ENCODE peak calls at places on chromosome 3, in nine cellular contexts. One of them, this sample, is unnamed.

GRCh38 chr3:113228969-113229368 is 17.6 kb downstream of the BOC start:
- DNase-seq in glomerular endothelial cell: no peak
- DNase-seq in T-helper 9 cell: no peak
- DNase-seq in progenitor cell of endocrine pancreas: no peak
- DNase-seq in ELF-1: peak
- DNase-seq in amniotic stem cell: no peak
- DNase-seq in activated T-helper 1 cell treated with anti-CD3 and anti-CD28 coated beads, Interleukin-2, amount 50 U/mL, for 16 hours: no peak
- DNase-seq in NCI-H1092 treated with DMSO at 0.1 percent for 48 hours: no peak
- DNase-seq in AG09309: no peak
- DNase-seq in this sample: no peak

GRCh38 chr3:70982274-70982673 is 601.3 kb downstream of the FOXP1 start:
- DNase-seq in glomerular endothelial cell: no peak
- DNase-seq in T-helper 9 cell: no peak
- DNase-seq in progenitor cell of endocrine pancreas: no peak
- DNase-seq in ELF-1: no peak
- DNase-seq in amniotic stem cell: peak
- DNase-seq in activated T-helper 1 cell treated with anti-CD3 and anti-CD28 coated beads, Interleukin-2, amount 50 U/mL, for 16 hours: no peak
- DNase-seq in NCI-H1092 treated with DMSO at 0.1 percent for 48 hours: no peak
- DNase-seq in AG09309: no peak
- DNase-seq in this sample: no peak

GRCh38 chr3:122977645-122978466 is 49.7 kb downstream of the SEMA5B start:
- DNase-seq in glomerular endothelial cell: no peak
- DNase-seq in T-helper 9 cell: no peak
- DNase-seq in progenitor cell of endocrine pancreas: no peak
- DNase-seq in ELF-1: peak
- DNase-seq in amniotic stem cell: no peak
- DNase-seq in activated T-helper 1 cell treated with anti-CD3 and anti-CD28 coated beads, Interleukin-2, amount 50 U/mL, for 16 hours: no peak
- DNase-seq in NCI-H1092 treated with DMSO at 0.1 percent for 48 hours: peak
- DNase-seq in AG09309: no peak
- DNase-seq in this sample: no peak

GRCh38 chr3:197339841-197340520 is 41.6 kb upstream of the DLG1 start:
- DNase-seq in glomerular endothelial cell: no peak
- DNase-seq in T-helper 9 cell: no peak
- DNase-seq in progenitor cell of endocrine pancreas: no peak
- DNase-seq in ELF-1: peak
- DNase-seq in amniotic stem cell: no peak
- DNase-seq in activated T-helper 1 cell treated with anti-CD3 and anti-CD28 coated beads, Interleukin-2, amount 50 U/mL, for 16 hours: no peak
- DNase-seq in NCI-H1092 treated with DMSO at 0.1 percent for 48 hours: no peak
- DNase-seq in AG09309: no peak
- DNase-seq in this sample: no peak

GRCh38 chr3:24963762-24964625 is 464.1 kb upstream of the RARB start:
- DNase-seq in glomerular endothelial cell: peak
- DNase-seq in T-helper 9 cell: no peak
- DNase-seq in progenitor cell of endocrine pancreas: no peak
- DNase-seq in ELF-1: no peak
- DNase-seq in amniotic stem cell: peak
- DNase-seq in activated T-helper 1 cell treated with anti-CD3 and anti-CD28 coated beads, Interleukin-2, amount 50 U/mL, for 16 hours: no peak
- DNase-seq in NCI-H1092 treated with DMSO at 0.1 percent for 48 hours: peak
- DNase-seq in AG09309: no peak
- DNase-seq in this sample: peak

GRCh38 chr3:50154476-50154839 is 666 bp upstream of the SEMA3F start:
- DNase-seq in glomerular endothelial cell: no peak
- DNase-seq in T-helper 9 cell: no peak
- DNase-seq in progenitor cell of endocrine pancreas: no peak
- DNase-seq in ELF-1: peak
- DNase-seq in amniotic stem cell: no peak
- DNase-seq in activated T-helper 1 cell treated with anti-CD3 and anti-CD28 coated beads, Interleukin-2, amount 50 U/mL, for 16 hours: no peak
- DNase-seq in NCI-H1092 treated with DMSO at 0.1 percent for 48 hours: no peak
- DNase-seq in AG09309: no peak
- DNase-seq in this sample: no peak

GRCh38 chr3:105867690-105868449 is 942 bp downstream of the CBLB start:
- DNase-seq in glomerular endothelial cell: no peak
- DNase-seq in T-helper 9 cell: no peak
- DNase-seq in progenitor cell of endocrine pancreas: no peak
- DNase-seq in ELF-1: no peak
- DNase-seq in amniotic stem cell: no peak
- DNase-seq in activated T-helper 1 cell treated with anti-CD3 and anti-CD28 coated beads, Interleukin-2, amount 50 U/mL, for 16 hours: peak
- DNase-seq in NCI-H1092 treated with DMSO at 0.1 percent for 48 hours: no peak
- DNase-seq in AG09309: no peak
- DNase-seq in this sample: no peak

GRCh38 chr3:71251156-71251775 is 332.3 kb downstream of the FOXP1 start:
- DNase-seq in glomerular endothelial cell: no peak
- DNase-seq in T-helper 9 cell: no peak
- DNase-seq in progenitor cell of endocrine pancreas: no peak
- DNase-seq in ELF-1: no peak
- DNase-seq in amniotic stem cell: peak
- DNase-seq in activated T-helper 1 cell treated with anti-CD3 and anti-CD28 coated beads, Interleukin-2, amount 50 U/mL, for 16 hours: no peak
- DNase-seq in NCI-H1092 treated with DMSO at 0.1 percent for 48 hours: no peak
- DNase-seq in AG09309: peak
- DNase-seq in this sample: no peak

GRCh38 chr3:124266517-124266916 is 274.6 kb upstream of the ROPN1 start:
- DNase-seq in glomerular endothelial cell: no peak
- DNase-seq in T-helper 9 cell: no peak
- DNase-seq in progenitor cell of endocrine pancreas: no peak
- DNase-seq in ELF-1: peak
- DNase-seq in amniotic stem cell: no peak
- DNase-seq in activated T-helper 1 cell treated with anti-CD3 and anti-CD28 coated beads, Interleukin-2, amount 50 U/mL, for 16 hours: no peak
- DNase-seq in NCI-H1092 treated with DMSO at 0.1 percent for 48 hours: peak
- DNase-seq in AG09309: no peak
- DNase-seq in this sample: no peak

GRCh38 chr3:71831599-71831998 is 46.7 kb upstream of the PROK2 start:
- DNase-seq in glomerular endothelial cell: no peak
- DNase-seq in T-helper 9 cell: no peak
- DNase-seq in progenitor cell of endocrine pancreas: no peak
- DNase-seq in ELF-1: no peak
- DNase-seq in amniotic stem cell: no peak
- DNase-seq in activated T-helper 1 cell treated with anti-CD3 and anti-CD28 coated beads, Interleukin-2, amount 50 U/mL, for 16 hours: no peak
- DNase-seq in NCI-H1092 treated with DMSO at 0.1 percent for 48 hours: no peak
- DNase-seq in AG09309: no peak
- DNase-seq in this sample: no peak

GRCh38 chr3:73604491-73604890 is 20.2 kb downstream of the PDZRN3 start:
- DNase-seq in glomerular endothelial cell: no peak
- DNase-seq in T-helper 9 cell: no peak
- DNase-seq in progenitor cell of endocrine pancreas: no peak
- DNase-seq in ELF-1: no peak
- DNase-seq in amniotic stem cell: no peak
- DNase-seq in activated T-helper 1 cell treated with anti-CD3 and anti-CD28 coated beads, Interleukin-2, amount 50 U/mL, for 16 hours: no peak
- DNase-seq in NCI-H1092 treated with DMSO at 0.1 percent for 48 hours: no peak
- DNase-seq in AG09309: no peak
- DNase-seq in this sample: no peak

GRCh38 chr3:73603771-73604171 is 21.0 kb downstream of the PDZRN3 start:
- DNase-seq in glomerular endothelial cell: no peak
- DNase-seq in T-helper 9 cell: no peak
- DNase-seq in progenitor cell of endocrine pancreas: no peak
- DNase-seq in ELF-1: peak
- DNase-seq in amniotic stem cell: no peak
- DNase-seq in activated T-helper 1 cell treated with anti-CD3 and anti-CD28 coated beads, Interleukin-2, amount 50 U/mL, for 16 hours: no peak
- DNase-seq in NCI-H1092 treated with DMSO at 0.1 percent for 48 hours: no peak
- DNase-seq in AG09309: no peak
- DNase-seq in this sample: no peak

GRCh38 chr3:48023377-48023776 is 7.2 kb upstream of the MAP4 start:
- DNase-seq in glomerular endothelial cell: no peak
- DNase-seq in T-helper 9 cell: no peak
- DNase-seq in progenitor cell of endocrine pancreas: no peak
- DNase-seq in ELF-1: no peak
- DNase-seq in amniotic stem cell: no peak
- DNase-seq in activated T-helper 1 cell treated with anti-CD3 and anti-CD28 coated beads, Interleukin-2, amount 50 U/mL, for 16 hours: no peak
- DNase-seq in NCI-H1092 treated with DMSO at 0.1 percent for 48 hours: no peak
- DNase-seq in AG09309: no peak
- DNase-seq in this sample: no peak

GRCh38 chr3:130242850-130243569 is 102.5 kb upstream of the COL6A5 start:
- DNase-seq in glomerular endothelial cell: no peak
- DNase-seq in T-helper 9 cell: no peak
- DNase-seq in progenitor cell of endocrine pancreas: no peak
- DNase-seq in ELF-1: no peak
- DNase-seq in amniotic stem cell: no peak
- DNase-seq in activated T-helper 1 cell treated with anti-CD3 and anti-CD28 coated beads, Interleukin-2, amount 50 U/mL, for 16 hours: no peak
- DNase-seq in NCI-H1092 treated with DMSO at 0.1 percent for 48 hours: peak
- DNase-seq in AG09309: no peak
- DNase-seq in this sample: peak

GRCh38 chr3:132228923-132229322 is 88.3 kb upstream of the ACP3 start:
- DNase-seq in glomerular endothelial cell: no peak
- DNase-seq in T-helper 9 cell: no peak
- DNase-seq in progenitor cell of endocrine pancreas: no peak
- DNase-seq in ELF-1: no peak
- DNase-seq in amniotic stem cell: no peak
- DNase-seq in activated T-helper 1 cell treated with anti-CD3 and anti-CD28 coated beads, Interleukin-2, amount 50 U/mL, for 16 hours: no peak
- DNase-seq in NCI-H1092 treated with DMSO at 0.1 percent for 48 hours: no peak
- DNase-seq in AG09309: no peak
- DNase-seq in this sample: no peak

GRCh38 chr3:32872487-32873382 is 54.9 kb downstream of the TRIM71 start:
- DNase-seq in glomerular endothelial cell: no peak
- DNase-seq in T-helper 9 cell: no peak
- DNase-seq in progenitor cell of endocrine pancreas: no peak
- DNase-seq in ELF-1: no peak
- DNase-seq in amniotic stem cell: no peak
- DNase-seq in activated T-helper 1 cell treated with anti-CD3 and anti-CD28 coated beads, Interleukin-2, amount 50 U/mL, for 16 hours: no peak
- DNase-seq in NCI-H1092 treated with DMSO at 0.1 percent for 48 hours: peak
- DNase-seq in AG09309: peak
- DNase-seq in this sample: no peak

GRCh38 chr3:142509079-142509478 is 61.2 kb upstream of the XRN1 start:
- DNase-seq in glomerular endothelial cell: no peak
- DNase-seq in T-helper 9 cell: no peak
- DNase-seq in progenitor cell of endocrine pancreas: no peak
- DNase-seq in ELF-1: no peak
- DNase-seq in amniotic stem cell: no peak
- DNase-seq in activated T-helper 1 cell treated with anti-CD3 and anti-CD28 coated beads, Interleukin-2, amount 50 U/mL, for 16 hours: no peak
- DNase-seq in NCI-H1092 treated with DMSO at 0.1 percent for 48 hours: no peak
- DNase-seq in AG09309: no peak
- DNase-seq in this sample: no peak

GRCh38 chr3:13019243-13019701 is 54.0 kb downstream of the IQSEC1 start:
- DNase-seq in glomerular endothelial cell: no peak
- DNase-seq in T-helper 9 cell: no peak
- DNase-seq in progenitor cell of endocrine pancreas: no peak
- DNase-seq in ELF-1: peak
- DNase-seq in amniotic stem cell: peak
- DNase-seq in activated T-helper 1 cell treated with anti-CD3 and anti-CD28 coated beads, Interleukin-2, amount 50 U/mL, for 16 hours: no peak
- DNase-seq in NCI-H1092 treated with DMSO at 0.1 percent for 48 hours: peak
- DNase-seq in AG09309: peak
- DNase-seq in this sample: no peak

GRCh38 chr3:193769437-193769836 is 176.4 kb downstream of the OPA1 start:
- DNase-seq in glomerular endothelial cell: no peak
- DNase-seq in T-helper 9 cell: no peak
- DNase-seq in progenitor cell of endocrine pancreas: no peak
- DNase-seq in ELF-1: no peak
- DNase-seq in amniotic stem cell: no peak
- DNase-seq in activated T-helper 1 cell treated with anti-CD3 and anti-CD28 coated beads, Interleukin-2, amount 50 U/mL, for 16 hours: no peak
- DNase-seq in NCI-H1092 treated with DMSO at 0.1 percent for 48 hours: no peak
- DNase-seq in AG09309: no peak
- DNase-seq in this sample: no peak

GRCh38 chr3:159866201-159866746 is 122.4 kb upstream of the IL12A start:
- DNase-seq in glomerular endothelial cell: no peak
- DNase-seq in T-helper 9 cell: no peak
- DNase-seq in progenitor cell of endocrine pancreas: no peak
- DNase-seq in ELF-1: no peak
- DNase-seq in amniotic stem cell: no peak
- DNase-seq in activated T-helper 1 cell treated with anti-CD3 and anti-CD28 coated beads, Interleukin-2, amount 50 U/mL, for 16 hours: no peak
- DNase-seq in NCI-H1092 treated with DMSO at 0.1 percent for 48 hours: peak
- DNase-seq in AG09309: no peak
- DNase-seq in this sample: no peak

GRCh38 chr3:187450791-187451190 is 82.6 kb downstream of the RTP4 start:
- DNase-seq in glomerular endothelial cell: no peak
- DNase-seq in T-helper 9 cell: no peak
- DNase-seq in progenitor cell of endocrine pancreas: no peak
- DNase-seq in ELF-1: no peak
- DNase-seq in amniotic stem cell: no peak
- DNase-seq in activated T-helper 1 cell treated with anti-CD3 and anti-CD28 coated beads, Interleukin-2, amount 50 U/mL, for 16 hours: no peak
- DNase-seq in NCI-H1092 treated with DMSO at 0.1 percent for 48 hours: no peak
- DNase-seq in AG09309: no peak
- DNase-seq in this sample: no peak